ENCODE peak calls at places on chromosome 18, in nine cellular contexts. E is tibial nerve; Q is OCI-LY7; X is putamen; G is activated naive CD8-positive, alpha-beta T cell treated with anti-CD3 and anti-CD28 coated beads, Interleukin-2, amount 50 U/mL, for 16 hours; S is NAMALWA; A is NCI-H1105 treated with DMSO at 0.1 percent for 48 hours; U is Right ventricle myocardium superior; W is A673. C is an unnamed sample.

GRCh38 chr18:32779010-32779409 is 6.2 kb upstream of the KLHL14 start:
- DNase-seq in A (no peak), Q (no peak), E (no peak), X (no peak), W (no peak), G (no peak), U (no peak), S (no peak), C (no peak)

GRCh38 chr18:7417742-7418141 is 149.4 kb upstream of the PTPRM start:
- DNase-seq in X (no peak), G (no peak), S (no peak), Q (no peak), U (no peak), E (no peak), A (no peak), W (no peak), C (no peak)

GRCh38 chr18:63161728-63162195 is 157.8 kb downstream of the BCL2 start:
- DNase-seq in A (no peak), X (no peak), U (peak; percentile 62), E (peak; percentile 60), Q (no peak), S (peak; percentile 37), G (peak; percentile 59), W (peak; percentile 64), C (no peak)

GRCh38 chr18:3107740-3108151 is 94.8 kb upstream of the LPIN2 start:
- DNase-seq in G (no peak), E (no peak), U (no peak), X (no peak), A (no peak), Q (no peak), W (no peak), S (no peak), C (no peak)

GRCh38 chr18:21146016-21146415 is 34.4 kb upstream of the ROCK1 start:
- DNase-seq in E (no peak), Q (no peak), X (no peak), G (no peak), W (no peak), A (no peak), S (no peak), U (no peak), C (no peak)

GRCh38 chr18:79935098-79935480 is 16.4 kb downstream of the SLC66A2 start:
- DNase-seq in G (no peak), Q (no peak), E (no peak), X (peak; percentile 57), A (no peak), S (no peak), U (peak; percentile 7), W (no peak), C (peak; percentile 12)

GRCh38 chr18:25467226-25468065 is 115.5 kb upstream of the ZNF521 start:
- DNase-seq in E (no peak), U (peak; percentile 83), X (no peak), S (no peak), W (peak; percentile 2), A (no peak), G (no peak), Q (no peak), C (no peak)

GRCh38 chr18:63382843-63383242 is 15.8 kb upstream of the KDSR start:
- DNase-seq in E (no peak), X (no peak), Q (no peak), W (no peak), G (no peak), S (no peak), A (no peak), U (no peak), C (no peak)

GRCh38 chr18:46373787-46374186 is 269.6 kb downstream of the HAUS1 start:
- DNase-seq in S (no peak), E (no peak), X (no peak), A (no peak), W (no peak), G (no peak), Q (no peak), U (no peak), C (peak; percentile 48)

GRCh38 chr18:60552948-60553347 is 180.4 kb upstream of the MC4R start:
- DNase-seq in Q (no peak), A (no peak), U (no peak), S (no peak), G (no peak), W (no peak), E (no peak), X (no peak), C (peak; percentile 45)

GRCh38 chr18:3411327-3411726 is 38.6 kb upstream of the TGIF1 start:
- DNase-seq in Q (no peak), G (no peak), E (no peak), X (no peak), S (no peak), A (no peak), U (no peak), W (no peak), C (no peak)

GRCh38 chr18:41906528-41907256 is 48.3 kb upstream of the PIK3C3 start:
- DNase-seq in W (peak; percentile 55), Q (peak; percentile 15), U (no peak), S (peak; percentile 54), G (no peak), X (peak; percentile 31), E (no peak), A (peak; percentile 64), C (no peak)

GRCh38 chr18:59612461-59612860 is 84.8 kb downstream of the CCBE1 start:
- DNase-seq in W (no peak), E (peak; percentile 35), X (no peak), U (no peak), A (no peak), S (no peak), Q (no peak), G (no peak), C (no peak)

GRCh38 chr18:56402872-56403516 is 235.4 kb downstream of the TXNL1 start:
- DNase-seq in W (peak; percentile 82), Q (no peak), X (no peak), U (no peak), S (no peak), A (no peak), E (no peak), G (no peak), C (no peak)

GRCh38 chr18:62875320-62875719 is 160.0 kb downstream of the PHLPP1 start:
- DNase-seq in G (no peak), S (no peak), Q (no peak), W (no peak), X (no peak), U (no peak), E (no peak), A (no peak), C (no peak)

GRCh38 chr18:58762781-58763171 is 91.5 kb downstream of the MALT1 start:
- DNase-seq in S (no peak), A (no peak), E (no peak), Q (no peak), U (no peak), G (no peak), X (no peak), W (no peak), C (no peak)

GRCh38 chr18:2825613-2826205 is 21.1 kb upstream of the EMILIN2 start:
- DNase-seq in E (no peak), U (no peak), A (no peak), X (no peak), S (no peak), W (no peak), G (no peak), Q (no peak), C (no peak)

GRCh38 chr18:49168970-49169619 is 218.3 kb upstream of the SMAD7 start:
- DNase-seq in Q (peak; percentile 51), E (no peak), A (no peak), X (no peak), U (no peak), S (no peak), W (no peak), G (no peak), C (no peak)

GRCh38 chr18:5969355-5970003 is 74.2 kb upstream of the TMEM200C start:
- DNase-seq in S (no peak), E (no peak), X (peak; percentile 39), G (no peak), U (no peak), A (no peak), Q (no peak), W (no peak), C (no peak)

GRCh38 chr18:22658318-22658717 is 240.6 kb upstream of the CTAGE1 start:
- DNase-seq in X (no peak), S (no peak), U (no peak), W (no peak), Q (no peak), A (no peak), G (no peak), E (no peak), C (no peak)

GRCh38 chr18:9139400-9140039 is 2.9 kb downstream of the ANKRD12 start:
- DNase-seq in U (no peak), E (no peak), Q (no peak), X (no peak), G (no peak), W (no peak), A (no peak), S (peak; percentile 30), C (no peak)

GRCh38 chr18:69400976-69401474 is 337 bp downstream of the DOK6 start:
- DNase-seq in G (no peak), Q (no peak), U (peak; percentile 40), W (peak; percentile 43), A (peak; percentile 68), E (no peak), X (peak; percentile 11), S (no peak), C (peak; percentile 73)

GRCh38 chr18:11147962-11148654 is 1.3 kb downstream of the PIEZO2 start:
- DNase-seq in W (no peak), A (no peak), U (no peak), Q (no peak), G (no peak), X (no peak), E (no peak), S (no peak), C (peak; percentile 65)

GRCh38 chr18:10006261-10006903 is 92.6 kb downstream of the VAPA start:
- DNase-seq in U (no peak), G (no peak), S (peak; percentile 26), W (peak; percentile 64), Q (peak; percentile 30), E (no peak), A (peak; percentile 22), X (peak; percentile 30), C (no peak)

GRCh38 chr18:74652392-74652988 is 54.8 kb downstream of the ZNF407 start:
- DNase-seq in E (peak; percentile 25), X (peak; percentile 28), U (no peak), G (no peak), W (peak; percentile 63), S (peak; percentile 65), A (peak; percentile 63), Q (peak; percentile 43), C (no peak)

GRCh38 chr18:5513947-5514346 is 29.9 kb downstream of the EPB41L3 start:
- DNase-seq in A (no peak), E (no peak), W (no peak), X (no peak), G (no peak), Q (no peak), U (no peak), S (no peak), C (no peak)

GRCh38 chr18:50282521-50283335 is 1.4 kb upstream of the MBD1 start:
- DNase-seq in S (no peak), W (no peak), X (no peak), U (no peak), Q (no peak), G (no peak), A (no peak), E (no peak), C (peak; percentile 85)

GRCh38 chr18:73923866-73924265 is 223.8 kb downstream of the FBXO15 start:
- DNase-seq in W (no peak), Q (no peak), E (no peak), G (no peak), A (no peak), X (no peak), S (no peak), U (no peak), C (no peak)

GRCh38 chr18:48730010-48730409 is 191.2 kb downstream of the CTIF start:
- DNase-seq in G (no peak), E (no peak), W (no peak), Q (no peak), U (no peak), A (no peak), X (no peak), S (no peak), C (peak; percentile 16)

GRCh38 chr18:63677490-63678225 is 16.0 kb upstream of the SERPINB3 start:
- DNase-seq in G (no peak), X (peak; percentile 54), E (no peak), Q (no peak), U (no peak), A (no peak), W (peak; percentile 77), S (no peak), C (no peak)

GRCh38 chr18:27599202-27599829 is 414.2 kb upstream of the CHST9 start:
- DNase-seq in A (peak; percentile 69), U (peak; percentile 43), X (peak; percentile 23), S (peak; percentile 62), W (peak; percentile 58), Q (peak; percentile 53), G (no peak), E (peak; percentile 49), C (no peak)

C was measured in kidney.